ENCODE peak calls at places on chromosomes 12 and 14, in four cellular contexts. One of them, this sample, is unnamed.

GRCh38 chr14:89641495-89642162 is 224.6 kb upstream of the FOXN3 start:
- DNase-seq in CD8-positive, alpha-beta T cell: no peak
- DNase-seq in T-helper 17 cell: no peak
- DNase-seq in NAMALWA: no peak
- DNase-seq in this sample: no peak

GRCh38 chr12:2332947-2333346 is 280.2 kb downstream of the CACNA1C start:
- DNase-seq in CD8-positive, alpha-beta T cell: no peak
- DNase-seq in T-helper 17 cell: no peak
- DNase-seq in NAMALWA: no peak
- DNase-seq in this sample: no peak

GRCh38 chr14:24095196-24096068 is 1.3 kb downstream of the PCK2 start:
- DNase-seq in CD8-positive, alpha-beta T cell: peak
- DNase-seq in T-helper 17 cell: no peak
- DNase-seq in NAMALWA: peak
- DNase-seq in this sample: peak

GRCh38 chr12:124994435-124994975 is 1.1 kb downstream of the BRI3BP start:
- DNase-seq in CD8-positive, alpha-beta T cell: no peak
- DNase-seq in T-helper 17 cell: no peak
- DNase-seq in NAMALWA: peak
- DNase-seq in this sample: peak

GRCh38 chr14:89013698-89014569 is 189.5 kb downstream of the TTC8 start:
- DNase-seq in CD8-positive, alpha-beta T cell: no peak
- DNase-seq in T-helper 17 cell: no peak
- DNase-seq in NAMALWA: no peak
- DNase-seq in this sample: no peak

GRCh38 chr14:76772300-76773187 is 11.3 kb downstream of the VASH1 start:
- DNase-seq in CD8-positive, alpha-beta T cell: no peak
- DNase-seq in T-helper 17 cell: no peak
- DNase-seq in NAMALWA: no peak
- DNase-seq in this sample: no peak

GRCh38 chr14:90093942-90094595 is 32.3 kb downstream of the KCNK13 start:
- DNase-seq in CD8-positive, alpha-beta T cell: no peak
- DNase-seq in T-helper 17 cell: no peak
- DNase-seq in NAMALWA: no peak
- DNase-seq in this sample: no peak

GRCh38 chr14:91875515-91876286 is 8.4 kb upstream of the TC2N start:
- DNase-seq in CD8-positive, alpha-beta T cell: no peak
- DNase-seq in T-helper 17 cell: no peak
- DNase-seq in NAMALWA: no peak
- DNase-seq in this sample: no peak

GRCh38 chr14:104359969-104360442 is 219.6 kb upstream of the C14orf180 start:
- DNase-seq in CD8-positive, alpha-beta T cell: no peak
- DNase-seq in T-helper 17 cell: peak
- DNase-seq in NAMALWA: no peak
- DNase-seq in this sample: no peak

GRCh38 chr14:94059998-94060397 is 21.0 kb downstream of the DDX24 start:
- DNase-seq in CD8-positive, alpha-beta T cell: peak
- DNase-seq in T-helper 17 cell: no peak
- DNase-seq in NAMALWA: no peak
- DNase-seq in this sample: no peak

This sample was measured in OCI-LY7.